ENCODE peak calls at places on chromosomes 13 and 19, in four cellular contexts. J is HepG2, P is HCT116, X is K562. U is an unnamed sample.

GRCh38 chr13:94173312-94173854 is 306.1 kb downstream of the DCT start:
- DNase-seq in X (no peak), P (no peak), J (no peak), U (no peak)

GRCh38 chr13:45728759-45729158 is 26.6 kb downstream of the CBY2 start:
- DNase-seq in J (peak; percentile 57), P (peak; percentile 45), X (peak; percentile 27), U (no peak)

GRCh38 chr13:109235901-109236300 is 550.5 kb downstream of the IRS2 start:
- DNase-seq in J (no peak), P (no peak), X (no peak), U (no peak)

GRCh38 chr13:29310806-29311205 is 284.7 kb downstream of the SLC7A1 start:
- DNase-seq in J (no peak), X (no peak), P (no peak), U (no peak)

GRCh38 chr13:48749699-48750473 is 96.2 kb downstream of the CYSLTR2 start:
- DNase-seq in X (peak; percentile 75), P (peak; percentile 96), J (peak; percentile 76), U (peak; percentile 91)

GRCh38 chr19:42284066-42284501 is 15.0 kb downstream of the CIC start:
- DNase-seq in J (no peak), X (peak; percentile 89), P (no peak), U (no peak)

GRCh38 chr13:60577761-60578160 is 180.7 kb downstream of the TDRD3 start:
- DNase-seq in J (no peak), P (no peak), X (no peak), U (no peak)

GRCh38 chr13:25980255-25980654 is 71.6 kb downstream of the SHISA2 start:
- DNase-seq in X (peak; percentile 9), P (peak; percentile 18), J (peak; percentile 11), U (no peak)

GRCh38 chr19:56927791-56928207 is 87.3 kb upstream of the PEG3 start:
- DNase-seq in P (no peak), J (peak; percentile 80), X (no peak), U (no peak)

GRCh38 chr13:112686364-112686763 is 3.5 kb upstream of the ATP11A start:
- DNase-seq in X (no peak), J (no peak), P (no peak), U (no peak)

GRCh38 chr13:44307255-44307654 is 66.4 kb upstream of the SERP2 start:
- DNase-seq in J (no peak), P (peak; percentile 7), X (no peak), U (no peak)

GRCh38 chr13:45961468-45961867 is 91.1 kb downstream of the ZC3H13 start:
- DNase-seq in X (no peak), P (no peak), J (no peak), U (no peak)

GRCh38 chr13:95256086-95256485 is 45.2 kb downstream of the ABCC4 start:
- DNase-seq in P (peak; percentile 93), J (peak; percentile 23), X (no peak), U (peak; percentile 69)

DNA sequence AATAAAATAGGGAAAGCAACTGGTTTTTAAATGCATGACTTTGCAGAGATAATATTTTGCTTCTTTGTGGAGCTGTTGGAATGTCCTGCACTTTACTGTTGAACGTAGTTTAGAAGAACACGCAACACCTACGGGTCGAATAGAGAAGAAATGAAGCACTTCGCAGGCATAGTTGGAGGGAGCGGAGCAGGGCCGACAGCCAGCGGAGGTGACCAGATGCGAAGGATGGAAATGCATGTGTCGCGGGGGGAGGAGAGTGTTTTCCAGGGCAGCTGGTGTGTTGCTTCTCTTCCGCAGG is 846 bp downstream of the CEBPG start:
- DNase-seq in J (no peak), X (peak; percentile 49), P (no peak), U (no peak)
- TF ChIP-seq REST in J (no peak), X (no peak), P (no peak), U (no peak)

DNA sequence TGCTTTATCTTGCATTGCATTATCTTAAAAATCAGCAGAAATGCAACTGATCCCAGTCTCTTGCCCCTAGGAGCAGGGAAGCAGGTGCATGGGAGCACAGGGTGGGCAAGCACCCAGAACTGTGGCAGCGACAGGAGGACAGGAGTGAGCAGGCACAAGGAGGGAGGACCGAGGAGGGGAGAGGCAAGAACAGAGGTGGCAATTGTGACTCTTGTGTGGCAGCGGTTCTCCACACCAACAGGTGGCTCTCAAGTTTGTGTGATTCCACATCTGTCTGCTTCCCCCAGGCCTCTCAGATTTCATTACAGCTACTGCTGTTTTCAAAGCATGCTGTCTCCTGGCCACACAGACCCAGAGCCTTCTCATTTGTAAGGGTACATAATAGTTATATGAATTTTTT is 108.6 kb downstream of the STK24 start:
- DNase-seq in P (no peak), J (no peak), X (no peak), U (no peak)
- TF ChIP-seq TCF7L2 in P (no peak), J (no peak), X (no peak), U (no peak)

GRCh38 chr19:53432088-53432661 is 391 bp downstream of the ZNF761 start:
- DNase-seq in P (no peak), X (peak; percentile 22), J (no peak), U (no peak)
- H3K27ac ChIP-seq in P (peak overlapping the region; percentile 74), X (peak overlapping the region; percentile 84), J (peak overlapping the region; percentile 81), U (peak overlapping the region; percentile 94)

DNA sequence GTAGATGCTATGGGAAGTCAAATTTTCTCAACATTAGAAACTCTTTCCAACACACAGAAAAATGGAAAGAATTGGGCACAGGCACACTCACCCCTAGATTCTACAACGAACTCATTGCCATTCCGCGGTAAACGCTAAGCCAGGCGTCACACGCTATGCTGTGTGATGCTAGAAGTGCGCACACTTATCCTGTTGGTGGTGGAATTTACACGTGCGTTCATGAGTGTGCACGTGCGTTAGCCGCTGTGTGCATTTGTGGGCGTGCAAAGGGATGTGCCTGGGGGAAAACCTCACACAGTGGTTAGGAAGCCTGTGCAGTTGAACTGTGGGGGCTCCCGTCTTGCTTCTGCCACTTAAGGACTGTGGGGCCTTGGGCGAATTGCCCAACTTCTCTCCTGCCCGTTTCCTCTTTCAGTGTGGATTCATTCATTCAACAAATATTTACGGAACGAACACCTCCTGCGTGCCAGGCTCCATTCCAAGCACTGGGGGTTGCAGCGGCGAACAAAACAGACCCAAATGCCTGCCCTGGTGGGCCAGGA is 7.7 kb downstream of the NFILZ start:
- DNase-seq in P (no peak), X (no peak), J (peak; percentile 71), U (peak; percentile 41)
- TF ChIP-seq REST in P (no peak), X (no peak), J (no peak), U (no peak)

U was measured in Panc1.